ENCODE peak calls at places on chromosomes 4 and X, in four cellular contexts. V is H1, K is HepG2, G is K562. S is an unnamed sample.

GRCh38 chr4:150385606-150386005 is 196.3 kb upstream of the MAB21L2 start:
- DNase-seq in V (no peak), K (no peak), G (no peak), S (no peak)

GRCh38 chr4:74018771-74019170 is 19.7 kb downstream of the CXCL3 start:
- DNase-seq in V (no peak), K (no peak), G (no peak), S (no peak)

GRCh38 chr4:40587826-40588225 is 41.8 kb downstream of the RBM47 start:
- DNase-seq in V (no peak), K (no peak), G (no peak), S (no peak)

GRCh38 chr4:1293981-1294380 is 4.3 kb downstream of the MAEA start:
- DNase-seq in V (no peak), K (no peak), G (no peak), S (no peak)

GRCh38 chr4:45283352-45283751 is 557.0 kb upstream of the GNPDA2 start:
- DNase-seq in V (no peak), K (no peak), G (no peak), S (no peak)

GRCh38 chrX:72201836-72202536 is 20.4 kb downstream of the PIN4 start:
- DNase-seq in V (no peak), K (no peak), G (no peak), S (no peak)

GRCh38 chr4:79948739-79949138 is 124.3 kb downstream of the ANTXR2 start:
- DNase-seq in V (no peak), K (no peak), G (no peak), S (no peak)

GRCh38 chr4:133920236-133920635 is 281.4 kb downstream of the PABPC4L start:
- DNase-seq in V (no peak), K (no peak), G (no peak), S (no peak)

GRCh38 chrX:139883984-139884383 is 48.9 kb downstream of the ATP11C start:
- DNase-seq in V (no peak), K (no peak), G (no peak), S (no peak)

GRCh38 chrX:39652336-39652735 is 445.4 kb downstream of the BCOR start:
- DNase-seq in V (no peak), K (no peak), G (peak), S (peak)

GRCh38 chr4:8725071-8725841 is 132.7 kb downstream of the CPZ start:
- DNase-seq in V (peak), K (no peak), G (no peak), S (no peak)

GRCh38 chr4:188551156-188551555 is 411.9 kb downstream of the TRIML1 start:
- DNase-seq in V (no peak), K (no peak), G (no peak), S (no peak)

GRCh38 chr4:127501103-127501502 is 131.7 kb upstream of the INTU start:
- DNase-seq in V (no peak), K (no peak), G (no peak), S (no peak)

GRCh38 chr4:165199722-165200121 is 7.6 kb upstream of the KLHL2 start:
- DNase-seq in V (no peak), K (no peak), G (no peak), S (no peak)

GRCh38 chr4:164307262-164307661 is 446.7 kb upstream of the SMIM31 start:
- DNase-seq in V (no peak), K (no peak), G (no peak), S (no peak)

GRCh38 chrX:77446029-77446585 is 1.1 kb upstream of the FGF16 start:
- DNase-seq in V (peak), K (no peak), G (no peak), S (no peak)

GRCh38 chr4:88846232-88846790 is 148.7 kb upstream of the NAP1L5 start:
- DNase-seq in V (no peak), K (peak), G (no peak), S (peak)

GRCh38 chr4:140935259-140935658 is 179.1 kb upstream of the TBC1D9 start:
- DNase-seq in V (no peak), K (no peak), G (no peak), S (no peak)

GRCh38 chrX:15366507-15367352 is 17.5 kb downstream of the VEGFD start:
- DNase-seq in V (no peak), K (no peak), G (no peak), S (no peak)

GRCh38 chr4:152660526-152660925 is 19.3 kb downstream of the TMEM154 start:
- DNase-seq in V (no peak), K (no peak), G (no peak), S (no peak)

GRCh38 chr4:1674682-1675081 is 9.4 kb downstream of the FAM53A start:
- DNase-seq in V (no peak), K (no peak), G (no peak), S (no peak)

GRCh38 chr4:7124643-7125442 is 57.0 kb upstream of the GRPEL1 start:
- DNase-seq in V (no peak), K (peak), G (no peak), S (no peak)

GRCh38 chrX:130799393-130799792 is 103.6 kb downstream of the ENOX2 start:
- DNase-seq in V (no peak), K (no peak), G (no peak), S (no peak)

GRCh38 chr4:88158360-88159136 is at the start of gene ABCG2:
- DNase-seq in V (peak), K (peak), G (peak), S (peak)

GRCh38 chr4:126939401-126939800 is 693.4 kb upstream of the INTU start:
- DNase-seq in V (no peak), K (no peak), G (no peak), S (no peak)

GRCh38 chr4:73612032-73612431 is 8.2 kb downstream of the RASSF6 start:
- DNase-seq in V (no peak), K (no peak), G (no peak), S (no peak)

GRCh38 chr4:174023641-174024040 is 259.8 kb downstream of the FBXO8 start:
- DNase-seq in V (no peak), K (no peak), G (no peak), S (no peak)

GRCh38 chr4:154086247-154086646 is 297.4 kb upstream of the SFRP2 start:
- DNase-seq in V (no peak), K (no peak), G (no peak), S (peak)

GRCh38 chr4:1563768-1564485 is 120.2 kb downstream of the FAM53A start:
- DNase-seq in V (no peak), K (no peak), G (no peak), S (no peak)

GRCh38 chrX:20143539-20143938 is 1.9 kb upstream of the EIF1AX start:
- DNase-seq in V (no peak), K (peak), G (no peak), S (peak)

GRCh38 chr4:81635747-81636146 is 164.0 kb upstream of the RASGEF1B start:
- DNase-seq in V (no peak), K (no peak), G (no peak), S (no peak)
- H3K4me3 ChIP-seq in V (no peak), K (no peak), G (no peak), S (no peak)

DNA sequence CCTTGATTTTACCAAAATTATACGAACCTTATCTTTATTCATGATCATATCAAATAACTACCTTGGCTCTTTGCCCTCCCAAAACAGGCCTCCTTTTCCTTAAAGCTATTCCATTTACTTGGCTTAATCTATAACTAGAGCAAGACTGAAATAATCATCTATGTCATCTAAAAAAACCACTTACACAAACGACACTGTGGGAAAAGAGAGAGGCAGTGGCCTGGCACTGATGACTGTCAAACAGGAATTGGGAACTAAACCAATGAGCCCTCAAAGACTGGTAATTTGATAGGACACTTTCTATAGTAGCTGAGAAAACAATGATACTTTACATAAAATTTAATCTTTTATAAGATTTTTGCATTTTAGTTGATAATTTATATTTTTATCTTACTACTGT is 11.7 kb upstream of the PTPN13 start:
- DNase-seq in V (no peak), K (no peak), G (no peak), S (peak)
- TF ChIP-seq RNF2 in V (no peak), K (no peak), G (no peak), S (no peak)

DNA sequence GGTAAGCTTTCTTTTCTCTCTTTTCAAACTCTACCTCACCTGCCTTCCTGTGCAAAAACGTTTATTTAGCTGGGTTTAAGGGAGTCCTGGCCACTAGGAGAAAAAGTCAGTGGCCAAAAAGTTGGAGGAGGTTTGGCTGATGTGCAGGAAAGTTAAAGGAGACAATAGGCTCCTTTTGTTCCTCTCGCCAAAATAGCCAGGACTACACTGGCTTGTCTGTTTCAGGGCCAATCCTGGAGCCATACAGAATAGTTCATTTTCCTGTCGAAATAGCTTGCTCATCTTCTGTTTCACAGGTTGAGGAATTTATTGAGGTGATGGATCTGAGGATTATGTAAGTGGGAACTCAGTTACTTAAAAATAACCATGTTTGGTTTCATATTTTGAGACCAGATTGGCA is 423 bp downstream of the HEPH start:
- DNase-seq in V (no peak), K (no peak), G (no peak), S (no peak)
- H3K4me3 ChIP-seq in V (peak), K (no peak), G (peak), S (no peak)

GRCh38 chrX:70092247-70092646 is 30.0 kb downstream of the OTUD6A start:
- DNase-seq in V (no peak), K (no peak), G (no peak), S (no peak)

DNA sequence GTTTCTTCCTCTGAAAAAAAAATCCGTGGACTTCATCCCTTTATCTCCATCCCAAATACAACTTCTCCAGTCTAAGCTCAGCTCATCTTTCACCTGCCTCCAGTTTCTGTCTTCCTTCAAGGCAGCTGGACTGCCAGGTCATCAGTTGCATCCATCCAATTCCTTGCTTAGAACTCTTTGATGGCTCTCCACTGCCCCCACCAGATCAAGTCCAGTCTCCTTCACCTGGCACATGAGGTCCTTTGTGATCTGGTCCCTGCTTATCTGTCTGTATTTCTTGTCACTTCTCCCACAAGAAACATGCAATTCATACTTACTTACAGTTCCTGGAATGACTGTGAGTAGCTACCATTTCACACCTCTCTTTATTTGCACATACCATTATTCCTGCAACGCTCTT is 33.8 kb downstream of the OTUD6A start:
- DNase-seq in V (no peak), K (peak), G (peak), S (peak)
- TF ChIP-seq RNF2 in V (no peak), K (no peak), G (no peak), S (no peak)

DNA sequence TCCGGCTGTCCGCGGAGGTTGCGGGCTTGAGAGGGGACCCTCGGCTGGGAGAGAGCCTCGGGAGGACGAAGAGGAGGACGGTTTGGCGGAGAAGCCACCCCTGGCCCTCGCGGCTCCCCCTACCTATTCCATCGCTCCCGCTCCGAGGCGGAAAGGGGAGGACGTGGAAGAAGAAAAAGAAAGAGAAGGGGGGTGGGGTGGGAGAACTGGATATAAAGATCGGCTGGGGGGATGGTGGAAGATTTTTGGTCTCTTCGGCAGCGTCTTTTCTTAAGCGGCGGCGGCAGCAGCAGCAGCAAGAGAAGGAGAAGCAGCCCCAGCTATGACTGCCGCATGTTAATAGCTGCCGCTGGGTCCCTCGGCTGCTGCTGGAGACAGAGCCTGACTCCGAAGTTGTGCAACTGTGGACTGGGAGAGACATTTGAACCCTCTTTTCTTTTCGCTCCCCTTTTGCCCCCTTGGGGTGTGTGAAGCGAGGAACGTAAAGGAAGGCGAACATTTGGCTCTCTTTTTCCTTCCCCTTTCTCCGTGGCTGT is 933 bp downstream of the ADGRL3 start:
- DNase-seq in V (peak), K (no peak), G (no peak), S (no peak)
- H3K4me3 ChIP-seq in V (peak), K (peak), G (no peak), S (peak)

GRCh38 chr4:104064650-104065577 is 345.1 kb upstream of the TACR3 start:
- DNase-seq in V (peak), K (peak), G (peak), S (peak)
- TF ChIP-seq RNF2 in V (no peak), K (no peak), G (no peak), S (no peak)